ENCODE peak calls at places on chromosome 2, in seven cellular contexts. One of them, this sample, is unnamed.
A peak's percentile ranks its signal among the peaks of the same experiment; 100 is the strongest.

GRCh38 chr2:29942711-29943110 is 21.3 kb upstream of the ALK start:
- DNase-seq in WERI-Rb-1: no peak
- DNase-seq in left cardiac atrium: no peak
- DNase-seq in DMS153: no peak
- DNase-seq in T follicular helper cell: no peak
- DNase-seq in RPMI8226: no peak
- DNase-seq in NCI-H1694 treated with DMSO at 0.1 percent for 48 hours: no peak
- DNase-seq in this sample: no peak

GRCh38 chr2:235048549-235048948 is 96.7 kb downstream of the SH3BP4 start:
- DNase-seq in WERI-Rb-1: no peak
- DNase-seq in left cardiac atrium: peak; percentile 67
- DNase-seq in DMS153: no peak
- DNase-seq in T follicular helper cell: no peak
- DNase-seq in RPMI8226: no peak
- DNase-seq in NCI-H1694 treated with DMSO at 0.1 percent for 48 hours: no peak
- DNase-seq in this sample: no peak

GRCh38 chr2:18924905-18925691 is 335.7 kb upstream of the NT5C1B start:
- DNase-seq in WERI-Rb-1: no peak
- DNase-seq in left cardiac atrium: no peak
- DNase-seq in DMS153: no peak
- DNase-seq in T follicular helper cell: no peak
- DNase-seq in RPMI8226: no peak
- DNase-seq in NCI-H1694 treated with DMSO at 0.1 percent for 48 hours: no peak
- DNase-seq in this sample: no peak

GRCh38 chr2:121903037-121903689 is 147.7 kb downstream of the TSN start:
- DNase-seq in WERI-Rb-1: no peak
- DNase-seq in left cardiac atrium: peak; percentile 51
- DNase-seq in DMS153: peak; percentile 9
- DNase-seq in T follicular helper cell: no peak
- DNase-seq in RPMI8226: no peak
- DNase-seq in NCI-H1694 treated with DMSO at 0.1 percent for 48 hours: peak; percentile 60
- DNase-seq in this sample: no peak

GRCh38 chr2:46308081-46308480 is 10.9 kb downstream of the EPAS1 start:
- DNase-seq in WERI-Rb-1: no peak
- DNase-seq in left cardiac atrium: no peak
- DNase-seq in DMS153: peak; percentile 54
- DNase-seq in T follicular helper cell: no peak
- DNase-seq in RPMI8226: no peak
- DNase-seq in NCI-H1694 treated with DMSO at 0.1 percent for 48 hours: no peak
- DNase-seq in this sample: no peak

GRCh38 chr2:37323770-37324535 is 680 bp downstream of the PRKD3 start:
- DNase-seq in WERI-Rb-1: peak; percentile 45
- DNase-seq in left cardiac atrium: peak; percentile 55
- DNase-seq in DMS153: peak; percentile 20
- DNase-seq in T follicular helper cell: peak; percentile 12
- DNase-seq in RPMI8226: peak; percentile 60
- DNase-seq in NCI-H1694 treated with DMSO at 0.1 percent for 48 hours: peak; percentile 9
- DNase-seq in this sample: peak; percentile 30

GRCh38 chr2:224983719-224984388 is 58.4 kb downstream of the DOCK10 start:
- DNase-seq in WERI-Rb-1: no peak
- DNase-seq in left cardiac atrium: no peak
- DNase-seq in DMS153: peak; percentile 59
- DNase-seq in T follicular helper cell: no peak
- DNase-seq in RPMI8226: no peak
- DNase-seq in NCI-H1694 treated with DMSO at 0.1 percent for 48 hours: no peak
- DNase-seq in this sample: no peak

GRCh38 chr2:173866858-173867620 is 98.1 kb downstream of the SP3 start:
- DNase-seq in WERI-Rb-1: no peak
- DNase-seq in left cardiac atrium: peak; percentile 23
- DNase-seq in DMS153: no peak
- DNase-seq in T follicular helper cell: no peak
- DNase-seq in RPMI8226: no peak
- DNase-seq in NCI-H1694 treated with DMSO at 0.1 percent for 48 hours: peak; percentile 97
- DNase-seq in this sample: no peak

GRCh38 chr2:69634197-69634821 is 9.2 kb downstream of the AAK1 start:
- DNase-seq in WERI-Rb-1: no peak
- DNase-seq in left cardiac atrium: no peak
- DNase-seq in DMS153: no peak
- DNase-seq in T follicular helper cell: no peak
- DNase-seq in RPMI8226: no peak
- DNase-seq in NCI-H1694 treated with DMSO at 0.1 percent for 48 hours: no peak
- DNase-seq in this sample: no peak

GRCh38 chr2:71617266-71617665 is 163.9 kb downstream of the DYSF start:
- DNase-seq in WERI-Rb-1: no peak
- DNase-seq in left cardiac atrium: no peak
- DNase-seq in DMS153: no peak
- DNase-seq in T follicular helper cell: no peak
- DNase-seq in RPMI8226: no peak
- DNase-seq in NCI-H1694 treated with DMSO at 0.1 percent for 48 hours: no peak
- DNase-seq in this sample: no peak

This sample was measured in activated T-cell treated with anti-CD3 and anti-CD28 coated beads for 1 hour.